ENCODE peak calls at places on chromosome X, in nine cellular contexts. One of them, this sample, is unnamed. For H3K9me3, the result is how much of the 10 kb centered on the place peaks cover.

GRCh38 chrX:42422961-42423360 is 355.0 kb downstream of the PPP1R2C start:
- DNase-seq in spleen: no peak
- DNase-seq in transverse colon: no peak
- DNase-seq in H1: no peak
- DNase-seq in HepG2: no peak
- DNase-seq in endothelial cell of umbilical vein: no peak
- DNase-seq in sigmoid colon: no peak
- DNase-seq in suprapubic skin: no peak
- DNase-seq in stomach: no peak
- DNase-seq in this sample: no peak

GRCh38 chrX:110081320-110081719 is 78.4 kb downstream of the TMEM164 start:
- DNase-seq in HepG2: no peak
- DNase-seq in H1: no peak
- DNase-seq in transverse colon: no peak
- DNase-seq in suprapubic skin: no peak
- DNase-seq in stomach: no peak
- DNase-seq in endothelial cell of umbilical vein: no peak
- DNase-seq in spleen: no peak
- DNase-seq in sigmoid colon: no peak
- DNase-seq in this sample: no peak

GRCh38 chrX:118884552-118885138 is 61.0 kb downstream of the ZCCHC12 start:
- DNase-seq in spleen: no peak
- DNase-seq in transverse colon: no peak
- DNase-seq in HepG2: peak
- DNase-seq in sigmoid colon: no peak
- DNase-seq in stomach: no peak
- DNase-seq in suprapubic skin: no peak
- DNase-seq in endothelial cell of umbilical vein: no peak
- DNase-seq in H1: no peak
- DNase-seq in this sample: no peak

GRCh38 chrX:64894454-64895038 is 81.7 kb downstream of the ZC4H2 start:
- DNase-seq in spleen: no peak
- DNase-seq in stomach: peak
- DNase-seq in transverse colon: peak
- DNase-seq in endothelial cell of umbilical vein: peak
- DNase-seq in sigmoid colon: no peak
- DNase-seq in suprapubic skin: no peak
- DNase-seq in HepG2: peak
- DNase-seq in H1: peak
- DNase-seq in this sample: no peak

GRCh38 chrX:27381419-27381818 is 81.7 kb downstream of the PPP4R3C start:
- DNase-seq in HepG2: no peak
- DNase-seq in suprapubic skin: no peak
- DNase-seq in sigmoid colon: no peak
- DNase-seq in transverse colon: no peak
- DNase-seq in stomach: no peak
- DNase-seq in spleen: no peak
- DNase-seq in endothelial cell of umbilical vein: no peak
- DNase-seq in H1: no peak
- DNase-seq in this sample: no peak

GRCh38 chrX:133533249-133533648 is 118.0 kb upstream of the GPC4 start:
- DNase-seq in HepG2: no peak
- DNase-seq in H1: no peak
- DNase-seq in transverse colon: no peak
- DNase-seq in suprapubic skin: no peak
- DNase-seq in endothelial cell of umbilical vein: no peak
- DNase-seq in sigmoid colon: no peak
- DNase-seq in stomach: no peak
- DNase-seq in spleen: no peak
- DNase-seq in this sample: no peak

GRCh38 chrX:12988797-12989196 is 13.9 kb downstream of the TMSB4X start:
- DNase-seq in transverse colon: no peak
- DNase-seq in spleen: no peak
- DNase-seq in endothelial cell of umbilical vein: peak
- DNase-seq in H1: no peak
- DNase-seq in stomach: peak
- DNase-seq in HepG2: peak
- DNase-seq in suprapubic skin: no peak
- DNase-seq in sigmoid colon: no peak
- DNase-seq in this sample: peak

GRCh38 chrX:100743009-100743615 is 11.2 kb upstream of the SYTL4 start:
- DNase-seq in endothelial cell of umbilical vein: peak
- DNase-seq in suprapubic skin: no peak
- DNase-seq in transverse colon: no peak
- DNase-seq in HepG2: no peak
- DNase-seq in H1: no peak
- DNase-seq in spleen: no peak
- DNase-seq in stomach: no peak
- DNase-seq in sigmoid colon: no peak
- DNase-seq in this sample: no peak

GRCh38 chrX:15646543-15646942 is 18.1 kb downstream of the CLTRN start:
- DNase-seq in transverse colon: no peak
- DNase-seq in spleen: no peak
- DNase-seq in sigmoid colon: no peak
- DNase-seq in H1: no peak
- DNase-seq in stomach: no peak
- DNase-seq in HepG2: no peak
- DNase-seq in endothelial cell of umbilical vein: no peak
- DNase-seq in suprapubic skin: no peak
- DNase-seq in this sample: no peak

GRCh38 chrX:110082156-110082555 is 79.2 kb downstream of the TMEM164 start:
- DNase-seq in H1: no peak
- DNase-seq in HepG2: no peak
- DNase-seq in transverse colon: no peak
- DNase-seq in stomach: no peak
- DNase-seq in sigmoid colon: no peak
- DNase-seq in suprapubic skin: no peak
- DNase-seq in endothelial cell of umbilical vein: peak
- DNase-seq in spleen: no peak
- DNase-seq in this sample: no peak

GRCh38 chrX:1164322-1165288 is 47.8 kb downstream of the CRLF2 start:
- DNase-seq in transverse colon: no peak
- DNase-seq in suprapubic skin: peak
- DNase-seq in HepG2: no peak
- DNase-seq in H1: no peak
- DNase-seq in stomach: no peak
- DNase-seq in sigmoid colon: peak
- DNase-seq in spleen: peak
- DNase-seq in endothelial cell of umbilical vein: no peak
- DNase-seq in this sample: peak

GRCh38 chrX:3811331-3812311 is 98.2 kb upstream of the PRKX start:
- DNase-seq in sigmoid colon: no peak
- DNase-seq in spleen: peak
- DNase-seq in suprapubic skin: no peak
- DNase-seq in HepG2: peak
- DNase-seq in H1: no peak
- DNase-seq in endothelial cell of umbilical vein: no peak
- DNase-seq in transverse colon: peak
- DNase-seq in stomach: peak
- DNase-seq in this sample: no peak

DNA sequence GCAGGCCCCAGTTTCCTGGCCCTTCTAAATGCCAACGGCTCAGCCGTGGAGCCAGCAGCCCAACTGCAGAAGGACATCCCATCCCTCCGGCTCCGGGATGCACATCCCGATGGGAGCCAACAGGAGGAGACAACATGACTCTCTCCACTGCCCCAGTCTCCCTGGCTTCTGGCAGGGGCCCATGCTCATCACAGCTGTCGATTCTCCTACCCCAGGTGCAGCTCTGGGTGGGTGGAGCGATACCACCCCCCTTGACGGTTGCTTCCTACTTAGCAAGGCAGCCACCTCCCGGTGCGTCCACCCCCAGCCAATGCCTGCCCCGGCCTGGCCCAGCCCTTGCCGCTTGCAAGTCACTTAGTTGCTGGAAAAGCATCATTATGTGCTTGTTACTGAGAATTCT is 19.5 kb downstream of the ZNF275 start:
- DNase-seq in stomach: no peak
- DNase-seq in sigmoid colon: no peak
- DNase-seq in endothelial cell of umbilical vein: no peak
- DNase-seq in H1: no peak
- DNase-seq in suprapubic skin: no peak
- DNase-seq in transverse colon: no peak
- DNase-seq in HepG2: no peak
- DNase-seq in spleen: no peak
- DNase-seq in this sample: no peak
- H3K9me3 ChIP-seq in stomach: under half
- H3K9me3 ChIP-seq in sigmoid colon: under half
- H3K9me3 ChIP-seq in endothelial cell of umbilical vein: under half
- H3K9me3 ChIP-seq in H1: under half
- H3K9me3 ChIP-seq in suprapubic skin: under half
- H3K9me3 ChIP-seq in transverse colon: under half
- H3K9me3 ChIP-seq in HepG2: under half
- H3K9me3 ChIP-seq in spleen: under half
- H3K9me3 ChIP-seq in this sample: under half

DNA sequence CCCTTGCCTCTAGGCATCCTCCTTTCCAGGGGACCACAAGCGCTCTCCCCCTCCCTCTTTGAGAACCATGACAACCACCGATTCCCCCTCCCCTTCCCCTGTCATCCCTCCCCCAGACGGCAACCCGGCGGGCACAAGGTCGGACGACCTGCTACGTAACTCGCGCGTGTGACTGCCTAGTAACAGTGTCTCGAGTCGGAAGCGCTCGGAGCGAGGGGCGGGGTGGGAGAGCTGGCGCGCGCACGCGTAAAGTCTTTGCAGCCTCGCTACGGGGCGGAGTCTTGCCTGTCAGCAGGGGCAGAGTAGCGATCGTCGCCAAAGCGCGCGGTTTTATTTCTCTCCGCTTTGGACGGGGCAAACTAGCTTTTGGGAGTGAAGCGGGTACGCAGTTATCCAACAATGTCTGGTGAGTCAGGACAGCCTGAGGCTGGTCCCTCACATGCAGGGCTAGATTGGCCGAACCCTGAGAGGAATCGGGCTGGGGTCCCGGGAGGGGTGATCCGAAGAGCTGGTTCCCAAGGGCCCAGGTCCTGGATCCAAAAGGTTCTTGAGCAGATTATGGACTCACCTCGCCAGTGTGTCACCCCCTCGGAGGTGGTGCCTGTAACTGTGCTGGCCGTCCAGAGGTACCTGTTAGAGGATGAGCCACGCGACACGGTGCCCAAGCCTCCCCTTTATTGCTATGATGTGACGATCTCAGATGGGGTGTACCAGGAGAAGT is at the start of gene RADX:
- DNase-seq in suprapubic skin: peak
- DNase-seq in stomach: peak
- DNase-seq in HepG2: peak
- DNase-seq in transverse colon: peak
- DNase-seq in endothelial cell of umbilical vein: peak
- DNase-seq in sigmoid colon: peak
- DNase-seq in spleen: peak
- DNase-seq in H1: peak
- DNase-seq in this sample: peak
- TF ChIP-seq POLR2A in suprapubic skin: peak
- TF ChIP-seq POLR2A in stomach: no peak
- TF ChIP-seq POLR2A in HepG2: no peak
- TF ChIP-seq POLR2A in transverse colon: peak
- TF ChIP-seq POLR2A in endothelial cell of umbilical vein: no peak
- TF ChIP-seq POLR2A in sigmoid colon: no peak
- TF ChIP-seq POLR2A in spleen: no peak
- TF ChIP-seq POLR2A in H1: no peak
- TF ChIP-seq POLR2A in this sample: no peak

GRCh38 chrX:153725039-153725831 is 579 bp downstream of the ABCD1 start:
- DNase-seq in HepG2: no peak
- DNase-seq in H1: no peak
- DNase-seq in sigmoid colon: no peak
- DNase-seq in endothelial cell of umbilical vein: no peak
- DNase-seq in suprapubic skin: no peak
- DNase-seq in spleen: peak
- DNase-seq in transverse colon: no peak
- DNase-seq in stomach: no peak
- DNase-seq in this sample: no peak

GRCh38 chrX:153728095-153728494 is 3.4 kb downstream of the ABCD1 start:
- DNase-seq in suprapubic skin: no peak
- DNase-seq in stomach: no peak
- DNase-seq in sigmoid colon: no peak
- DNase-seq in endothelial cell of umbilical vein: no peak
- DNase-seq in transverse colon: no peak
- DNase-seq in spleen: peak
- DNase-seq in HepG2: peak
- DNase-seq in H1: no peak
- DNase-seq in this sample: no peak

GRCh38 chrX:153727108-153727931 is 2.7 kb downstream of the ABCD1 start:
- DNase-seq in HepG2: peak
- DNase-seq in spleen: peak
- DNase-seq in stomach: peak
- DNase-seq in transverse colon: peak
- DNase-seq in suprapubic skin: no peak
- DNase-seq in endothelial cell of umbilical vein: peak
- DNase-seq in sigmoid colon: peak
- DNase-seq in H1: no peak
- DNase-seq in this sample: no peak

GRCh38 chrX:153725832-153726285 is 1.2 kb downstream of the ABCD1 start:
- DNase-seq in stomach: no peak
- DNase-seq in endothelial cell of umbilical vein: no peak
- DNase-seq in sigmoid colon: no peak
- DNase-seq in transverse colon: no peak
- DNase-seq in suprapubic skin: no peak
- DNase-seq in H1: no peak
- DNase-seq in HepG2: no peak
- DNase-seq in spleen: no peak
- DNase-seq in this sample: no peak

GRCh38 chrX:153726286-153727107 is 1.8 kb downstream of the ABCD1 start:
- DNase-seq in sigmoid colon: peak
- DNase-seq in stomach: peak
- DNase-seq in endothelial cell of umbilical vein: peak
- DNase-seq in HepG2: peak
- DNase-seq in suprapubic skin: no peak
- DNase-seq in spleen: peak
- DNase-seq in transverse colon: peak
- DNase-seq in H1: peak
- DNase-seq in this sample: no peak
- TF ChIP-seq POLR2AphosphoS5 in sigmoid colon: peak
- TF ChIP-seq POLR2AphosphoS5 in stomach: no peak
- TF ChIP-seq POLR2AphosphoS5 in endothelial cell of umbilical vein: no peak
- TF ChIP-seq POLR2AphosphoS5 in HepG2: peak
- TF ChIP-seq POLR2AphosphoS5 in suprapubic skin: no peak
- TF ChIP-seq POLR2AphosphoS5 in spleen: peak
- TF ChIP-seq POLR2AphosphoS5 in transverse colon: no peak
- TF ChIP-seq POLR2AphosphoS5 in H1: no peak
- TF ChIP-seq POLR2AphosphoS5 in this sample: no peak

DNA sequence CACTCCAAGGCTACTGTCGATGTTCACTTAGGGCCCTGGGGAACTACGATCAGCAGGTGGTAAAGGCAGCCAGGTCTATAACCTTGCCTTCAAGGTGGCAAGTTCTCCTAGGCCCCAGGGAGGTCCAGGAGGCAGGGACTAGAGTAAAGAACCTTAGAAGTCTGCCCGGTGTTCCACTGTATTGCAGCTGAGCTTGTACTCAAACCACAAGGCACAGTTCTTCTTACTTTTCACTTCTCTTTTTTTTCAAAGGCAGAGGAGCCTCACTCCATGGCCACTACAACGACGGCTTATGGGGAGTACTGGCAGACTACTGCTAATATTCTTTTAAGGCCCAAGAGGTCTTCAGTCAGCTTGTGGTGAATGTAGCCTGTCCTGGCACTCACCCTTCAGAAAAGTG is 78.8 kb upstream of the GPR174 start:
- DNase-seq in transverse colon: peak
- DNase-seq in stomach: no peak
- DNase-seq in endothelial cell of umbilical vein: no peak
- DNase-seq in HepG2: no peak
- DNase-seq in sigmoid colon: no peak
- DNase-seq in H1: no peak
- DNase-seq in suprapubic skin: no peak
- DNase-seq in spleen: peak
- DNase-seq in this sample: no peak
- H3K9me3 ChIP-seq in transverse colon: under half
- H3K9me3 ChIP-seq in stomach: under half
- H3K9me3 ChIP-seq in endothelial cell of umbilical vein: under half
- H3K9me3 ChIP-seq in HepG2: under half
- H3K9me3 ChIP-seq in sigmoid colon: under half
- H3K9me3 ChIP-seq in H1: under half
- H3K9me3 ChIP-seq in suprapubic skin: under half
- H3K9me3 ChIP-seq in spleen: under half
- H3K9me3 ChIP-seq in this sample: under half

This sample was measured in breast epithelium.